ENCODE peak calls at places on chromosomes 3 and 15, in five cellular contexts. X is HEK293T, N is GM12878, V is HepG2, O is H1. C is an unnamed sample.

GRCh38 chr3:39378092-39378491 is 5.1 kb upstream of the SLC25A38 start:
- DNase-seq in N (no peak), O (peak; percentile 69), V (peak; percentile 59), X (peak; percentile 55), C (peak; percentile 76)

GRCh38 chr3:194488007-194488742 is 1.4 kb upstream of the ATP13A3 start:
- DNase-seq in X (no peak), V (no peak), O (no peak), N (no peak), C (no peak)

GRCh38 chr3:12984023-12984823 is 89.0 kb downstream of the IQSEC1 start:
- DNase-seq in N (no peak), X (peak; percentile 69), V (peak; percentile 79), O (peak; percentile 84), C (peak; percentile 75)

GRCh38 chr15:35019401-35020327 is 31.6 kb upstream of the ZNF770 start:
- DNase-seq in N (no peak), X (no peak), V (no peak), O (peak; percentile 54), C (no peak)

GRCh38 chr3:123687286-123687685 is 102.4 kb upstream of the HACD2 start:
- DNase-seq in V (peak; percentile 81), O (no peak), X (no peak), N (no peak), C (no peak)

GRCh38 chr3:71536376-71536965 is 47.1 kb downstream of the FOXP1 start:
- DNase-seq in V (no peak), O (no peak), N (no peak), X (no peak), C (no peak)

GRCh38 chr3:3665961-3666640 is 133.1 kb upstream of the LRRN1 start:
- DNase-seq in X (no peak), V (no peak), O (no peak), N (peak; percentile 23), C (no peak)

GRCh38 chr3:13141991-13142412 is 68.8 kb upstream of the IQSEC1 start:
- DNase-seq in V (no peak), O (peak; percentile 83), N (no peak), X (peak; percentile 46), C (peak; percentile 63)

GRCh38 chr3:154522031-154522430 is 92.0 kb upstream of the GPR149 start:
- DNase-seq in N (no peak), V (no peak), X (no peak), O (no peak), C (no peak)

GRCh38 chr3:43770426-43771103 is 79.8 kb downstream of the ABHD5 start:
- DNase-seq in N (no peak), O (no peak), X (no peak), V (no peak), C (no peak)

GRCh38 chr15:71595846-71596553 is 214.4 kb upstream of the NR2E3 start:
- DNase-seq in V (no peak), N (no peak), O (no peak), X (no peak), C (no peak)

GRCh38 chr3:33032937-33033336 is 64.0 kb downstream of the GLB1 start:
- DNase-seq in N (no peak), V (no peak), O (no peak), X (no peak), C (no peak)

GRCh38 chr3:124083990-124084389 is 92.1 kb upstream of the ROPN1 start:
- DNase-seq in O (no peak), V (no peak), N (no peak), X (no peak), C (no peak)

GRCh38 chr3:131033480-131034080 is 6.9 kb downstream of the NEK11 start:
- DNase-seq in O (no peak), X (peak; percentile 18), N (no peak), V (peak; percentile 43), C (peak; percentile 42)

GRCh38 chr15:63181658-63182057 is 7.7 kb upstream of the RAB8B start:
- DNase-seq in X (no peak), N (no peak), O (no peak), V (no peak), C (no peak)

GRCh38 chr3:111936191-111936841 is 42.5 kb upstream of the ABHD10 start:
- DNase-seq in V (no peak), X (no peak), O (no peak), N (no peak), C (no peak)

GRCh38 chr15:45471151-45471550 is 51.4 kb downstream of the SLC30A4 start:
- DNase-seq in V (no peak), X (no peak), N (no peak), O (no peak), C (no peak)

GRCh38 chr15:87752250-87752951 is 504.1 kb downstream of the NTRK3 start:
- DNase-seq in V (no peak), N (no peak), O (no peak), X (no peak), C (no peak)

GRCh38 chr15:70879386-70879785 is 12.8 kb downstream of the THAP10 start:
- DNase-seq in V (no peak), X (no peak), O (no peak), N (no peak), C (no peak)

GRCh38 chr3:5010706-5011554 is 31.7 kb downstream of the BHLHE40 start:
- DNase-seq in X (no peak), N (no peak), V (no peak), O (no peak), C (no peak)

GRCh38 chr3:183161552-183162345 is 785 bp downstream of the LAMP3 start:
- DNase-seq in V (no peak), N (peak; percentile 92), X (no peak), O (peak; percentile 63), C (peak; percentile 56)

GRCh38 chr15:22989576-22990477 is 9.7 kb upstream of the CYFIP1 start:
- DNase-seq in N (no peak), X (no peak), O (no peak), V (no peak), C (no peak)

GRCh38 chr3:105513042-105513441 is 146.3 kb downstream of the ALCAM start:
- DNase-seq in O (no peak), V (no peak), N (no peak), X (no peak), C (no peak)

GRCh38 chr3:38308456-38308855 is 26.4 kb downstream of the SLC22A14 start:
- DNase-seq in X (peak; percentile 4), N (no peak), V (no peak), O (no peak), C (no peak)

GRCh38 chr15:58019503-58020376 is 45.8 kb downstream of the ALDH1A2 start:
- DNase-seq in N (no peak), O (no peak), V (no peak), X (no peak), C (no peak)

GRCh38 chr3:14899993-14900618 is 47.3 kb upstream of the NR2C2 start:
- DNase-seq in V (peak; percentile 46), N (no peak), O (no peak), X (no peak), C (peak; percentile 36)

GRCh38 chr15:45611305-45611704 is 23.5 kb upstream of the SQOR start:
- DNase-seq in O (no peak), N (no peak), X (no peak), V (peak; percentile 12), C (no peak)

GRCh38 chr3:77025476-77025875 is 14.4 kb upstream of the ROBO2 start:
- DNase-seq in O (no peak), X (no peak), V (no peak), N (no peak), C (no peak)

GRCh38 chr3:134427400-134428111 is 53.3 kb upstream of the AMOTL2 start:
- DNase-seq in X (no peak), V (peak; percentile 75), N (no peak), O (no peak), C (no peak)

GRCh38 chr3:134430174-134430573 is 55.6 kb downstream of the ANAPC13 start:
- DNase-seq in N (no peak), V (no peak), X (no peak), O (no peak), C (no peak)

GRCh38 chr3:134432236-134432635 is 53.5 kb downstream of the ANAPC13 start:
- DNase-seq in V (no peak), O (no peak), N (no peak), X (no peak), C (no peak)

GRCh38 chr3:134428396-134428795 is 54.1 kb upstream of the AMOTL2 start:
- DNase-seq in V (no peak), X (no peak), N (no peak), O (peak; percentile 31), C (no peak)

GRCh38 chr3:134430950-134431445 is 54.8 kb downstream of the ANAPC13 start:
- DNase-seq in N (no peak), X (no peak), O (no peak), V (no peak), C (no peak)
- TF ChIP-seq SUZ12 in N (no peak), X (no peak), O (no peak), V (no peak), C (no peak)

GRCh38 chr3:133376805-133377204 is 23.1 kb upstream of the BFSP2 start:
- DNase-seq in O (no peak), V (no peak), X (no peak), N (no peak), C (no peak)
- TF ChIP-seq SUZ12 in O (no peak), V (no peak), X (no peak), N (no peak), C (no peak)

GRCh38 chr3:69869643-69870042 is 129.9 kb upstream of the SAMMSON start:
- DNase-seq in X (no peak), V (no peak), N (no peak), O (no peak), C (no peak)
- TF ChIP-seq SUZ12 in X (no peak), V (no peak), N (no peak), O (no peak), C (no peak)

GRCh38 chr15:84886211-84886983 is 1.9 kb downstream of the SLC28A1 start:
- DNase-seq in O (no peak), V (peak; percentile 71), N (no peak), X (no peak), C (no peak)

GRCh38 chr15:84889313-84889990 is 5.0 kb downstream of the SLC28A1 start:
- DNase-seq in N (no peak), V (no peak), O (no peak), X (no peak), C (no peak)

GRCh38 chr15:84888639-84889038 is 4.2 kb downstream of the SLC28A1 start:
- DNase-seq in V (no peak), N (no peak), X (no peak), O (no peak), C (no peak)

GRCh38 chr15:84887928-84888327 is 3.5 kb downstream of the SLC28A1 start:
- DNase-seq in V (no peak), O (no peak), N (no peak), X (no peak), C (no peak)

GRCh38 chr15:84886984-84887299 is 2.5 kb downstream of the SLC28A1 start:
- DNase-seq in V (no peak), N (no peak), O (no peak), X (no peak), C (no peak)
- TF ChIP-seq SUZ12 in V (no peak), N (no peak), O (no peak), X (no peak), C (no peak)

C was measured in NT2/D1.